ENCODE peak calls at places on chromosomes 16 and 17, in four cellular contexts. R, V, S and Y are unnamed samples.

GRCh38 chr17:75668489-75668888 is 1.4 kb downstream of the SAP30BP start:
- DNase-seq in R (no peak), V (no peak), S (no peak), Y (no peak)

GRCh38 chr16:1054660-1055556 is 17.6 kb upstream of the SSTR5 start:
- DNase-seq in R (peak), V (peak), S (peak), Y (peak)

GRCh38 chr16:3098459-3099394 is at the start of gene ZSCAN10:
- DNase-seq in R (no peak), V (no peak), S (no peak), Y (no peak)

GRCh38 chr16:87621976-87622713 is 19.8 kb downstream of the JPH3 start:
- DNase-seq in R (no peak), V (no peak), S (no peak), Y (peak)

GRCh38 chr17:66301418-66301863 is 972 bp upstream of the PRKCA start:
- DNase-seq in R (peak), V (peak), S (no peak), Y (peak)

GRCh38 chr17:21295036-21295952 is 10.8 kb downstream of the MAP2K3 start:
- DNase-seq in R (no peak), V (no peak), S (no peak), Y (no peak)

GRCh38 chr17:65503557-65503956 is 57.9 kb downstream of the AXIN2 start:
- DNase-seq in R (no peak), V (no peak), S (no peak), Y (no peak)

GRCh38 chr16:47667956-47668355 is 206.8 kb downstream of the PHKB start:
- DNase-seq in R (no peak), V (no peak), S (no peak), Y (no peak)

GRCh38 chr17:50602514-50603235 is 32.0 kb upstream of the ABCC3 start:
- DNase-seq in R (no peak), V (no peak), S (no peak), Y (no peak)

GRCh38 chr16:69334696-69335095 is 4.3 kb upstream of the PDF start:
- DNase-seq in R (no peak), V (no peak), S (no peak), Y (no peak)